ENCODE peak calls at places on chromosomes 1 and 21, in five cellular contexts. One of them, this sample, is unnamed.

GRCh38 chr1:8078176-8078671 is 52.1 kb upstream of the ERRFI1 start:
- DNase-seq in fibroblast of the aortic adventitia: peak
- DNase-seq in cardiac muscle cell: no peak
- DNase-seq in HepG2: peak
- DNase-seq in stomach: no peak
- DNase-seq in this sample: no peak

GRCh38 chr1:200153277-200154055 is 126.0 kb downstream of the NR5A2 start:
- DNase-seq in fibroblast of the aortic adventitia: no peak
- DNase-seq in cardiac muscle cell: no peak
- DNase-seq in HepG2: no peak
- DNase-seq in stomach: no peak
- DNase-seq in this sample: peak

GRCh38 chr1:208203127-208203847 is 40.9 kb downstream of the PLXNA2 start:
- DNase-seq in stomach: peak
- DNase-seq in HepG2: peak
- DNase-seq in cardiac muscle cell: no peak
- DNase-seq in fibroblast of the aortic adventitia: peak
- DNase-seq in this sample: no peak

GRCh38 chr1:2413495-2414296 is 1.3 kb upstream of the PEX10 start:
- DNase-seq in cardiac muscle cell: no peak
- DNase-seq in HepG2: peak
- DNase-seq in fibroblast of the aortic adventitia: no peak
- DNase-seq in stomach: no peak
- DNase-seq in this sample: peak

GRCh38 chr1:65260851-65261473 is 48.4 kb upstream of the DNAJC6 start:
- DNase-seq in cardiac muscle cell: no peak
- DNase-seq in HepG2: no peak
- DNase-seq in fibroblast of the aortic adventitia: no peak
- DNase-seq in stomach: no peak
- DNase-seq in this sample: peak

GRCh38 chr1:117174851-117175250 is 35.9 kb downstream of the VTCN1 start:
- DNase-seq in cardiac muscle cell: no peak
- DNase-seq in HepG2: no peak
- DNase-seq in stomach: no peak
- DNase-seq in fibroblast of the aortic adventitia: no peak
- DNase-seq in this sample: no peak

GRCh38 chr1:221306239-221306638 is 427.0 kb downstream of the HLX start:
- DNase-seq in HepG2: no peak
- DNase-seq in fibroblast of the aortic adventitia: no peak
- DNase-seq in stomach: no peak
- DNase-seq in cardiac muscle cell: no peak
- DNase-seq in this sample: no peak

GRCh38 chr1:156435551-156436318 is 64.8 kb downstream of the MEF2D start:
- DNase-seq in fibroblast of the aortic adventitia: peak
- DNase-seq in cardiac muscle cell: peak
- DNase-seq in HepG2: no peak
- DNase-seq in stomach: peak
- DNase-seq in this sample: no peak

GRCh38 chr21:21973806-21974205 is 975.6 kb downstream of the NCAM2 start:
- DNase-seq in cardiac muscle cell: peak
- DNase-seq in stomach: no peak
- DNase-seq in fibroblast of the aortic adventitia: no peak
- DNase-seq in HepG2: no peak
- DNase-seq in this sample: no peak

GRCh38 chr1:54615531-54616245 is 7.6 kb downstream of the FAM151A start:
- DNase-seq in fibroblast of the aortic adventitia: no peak
- DNase-seq in stomach: no peak
- DNase-seq in HepG2: no peak
- DNase-seq in cardiac muscle cell: no peak
- DNase-seq in this sample: no peak

GRCh38 chr1:66402194-66402593 is 131.8 kb upstream of the SGIP1 start:
- DNase-seq in stomach: no peak
- DNase-seq in cardiac muscle cell: no peak
- DNase-seq in fibroblast of the aortic adventitia: peak
- DNase-seq in HepG2: no peak
- DNase-seq in this sample: peak

GRCh38 chr21:26769613-26770188 is 75.5 kb downstream of the ADAMTS1 start:
- DNase-seq in cardiac muscle cell: peak
- DNase-seq in stomach: no peak
- DNase-seq in HepG2: no peak
- DNase-seq in fibroblast of the aortic adventitia: peak
- DNase-seq in this sample: no peak

GRCh38 chr1:116710326-116711060 is 43.0 kb upstream of the IGSF3 start:
- DNase-seq in cardiac muscle cell: no peak
- DNase-seq in stomach: no peak
- DNase-seq in HepG2: no peak
- DNase-seq in fibroblast of the aortic adventitia: peak
- DNase-seq in this sample: no peak

GRCh38 chr1:239387304-239388231 is 1.2 kb downstream of the CHRM3 start:
- DNase-seq in fibroblast of the aortic adventitia: no peak
- DNase-seq in stomach: peak
- DNase-seq in cardiac muscle cell: peak
- DNase-seq in HepG2: no peak
- DNase-seq in this sample: no peak
- H3K4me3 ChIP-seq in fibroblast of the aortic adventitia: no peak
- H3K4me3 ChIP-seq in stomach: peak
- H3K4me3 ChIP-seq in cardiac muscle cell: peak
- H3K4me3 ChIP-seq in HepG2: no peak
- H3K4me3 ChIP-seq in this sample: no peak

GRCh38 chr1:31241321-31241720 is 1.6 kb upstream of the NKAIN1 start:
- DNase-seq in cardiac muscle cell: no peak
- DNase-seq in HepG2: no peak
- DNase-seq in fibroblast of the aortic adventitia: no peak
- DNase-seq in stomach: no peak
- DNase-seq in this sample: no peak
- TF ChIP-seq CTCF in cardiac muscle cell: no peak
- TF ChIP-seq CTCF in HepG2: no peak
- TF ChIP-seq CTCF in fibroblast of the aortic adventitia: no peak
- TF ChIP-seq CTCF in stomach: no peak
- TF ChIP-seq CTCF in this sample: no peak

DNA sequence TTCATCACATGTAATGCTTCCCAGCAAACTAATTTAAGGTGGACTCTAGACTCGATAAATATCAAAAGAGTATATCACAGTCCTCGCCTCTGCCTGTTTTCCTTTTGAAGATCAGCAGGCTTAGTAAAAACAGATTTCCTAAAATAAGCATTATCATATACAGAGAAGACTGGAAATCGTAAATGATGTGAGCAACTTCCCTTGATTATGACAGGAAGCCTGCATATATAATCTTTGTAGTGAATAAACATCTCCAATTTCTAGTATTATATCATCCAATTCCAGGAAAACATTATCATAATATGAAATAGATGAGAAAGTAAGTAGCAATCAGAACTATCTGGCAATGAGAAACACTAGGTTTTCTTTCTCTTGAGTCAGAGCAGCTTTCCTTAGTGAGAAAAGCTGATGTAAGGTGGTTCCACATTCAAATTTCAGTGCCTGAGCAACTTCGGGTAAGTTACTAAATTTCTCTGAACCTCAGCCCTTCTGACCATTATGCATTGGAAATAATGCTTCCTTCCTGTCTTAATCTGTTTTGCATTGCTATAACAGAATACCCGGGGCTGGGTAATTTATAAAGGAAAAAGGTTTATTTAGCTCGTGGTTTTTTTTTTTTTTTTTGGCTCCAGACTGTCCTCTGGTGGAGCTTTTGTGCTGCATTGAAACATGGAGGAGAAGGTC is 12.6 kb upstream of the POU2F1 start:
- DNase-seq in HepG2: no peak
- DNase-seq in cardiac muscle cell: no peak
- DNase-seq in fibroblast of the aortic adventitia: no peak
- DNase-seq in stomach: no peak
- DNase-seq in this sample: no peak
- H3K4me3 ChIP-seq in HepG2: no peak
- H3K4me3 ChIP-seq in cardiac muscle cell: no peak
- H3K4me3 ChIP-seq in fibroblast of the aortic adventitia: no peak
- H3K4me3 ChIP-seq in stomach: no peak
- H3K4me3 ChIP-seq in this sample: no peak

DNA sequence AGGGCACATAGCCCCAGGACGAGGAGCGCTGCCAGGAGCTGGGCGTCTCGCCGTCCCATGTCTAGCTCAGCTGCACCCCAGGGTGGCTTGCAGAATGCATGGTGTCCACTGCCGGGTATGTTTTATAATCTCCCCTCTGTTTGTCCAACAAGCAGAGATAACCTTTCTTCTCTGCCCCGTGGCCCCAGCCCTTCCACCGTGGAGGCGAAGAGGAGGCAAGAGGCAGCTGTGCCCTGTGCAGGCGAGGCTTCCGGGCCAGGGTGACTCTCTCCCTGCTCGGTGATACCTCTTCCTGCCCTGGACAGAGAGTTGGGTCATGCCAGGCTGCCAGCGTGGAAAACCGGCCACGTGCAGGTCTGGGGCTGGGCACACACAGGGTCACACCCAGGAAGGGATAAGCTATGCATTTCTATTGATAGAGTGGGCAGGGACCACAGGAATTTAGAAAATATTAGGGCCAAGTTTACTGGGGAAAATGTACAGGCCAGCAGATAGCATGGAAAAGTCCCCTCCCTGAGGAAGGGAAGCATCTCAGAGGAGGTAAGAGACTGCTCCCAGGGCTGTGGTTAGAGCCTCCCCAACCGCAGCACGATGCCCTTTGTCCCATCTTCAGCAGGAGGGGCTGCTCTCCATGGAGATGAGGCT is at the start of gene TFF2:
- DNase-seq in cardiac muscle cell: no peak
- DNase-seq in HepG2: no peak
- DNase-seq in stomach: peak
- DNase-seq in fibroblast of the aortic adventitia: no peak
- DNase-seq in this sample: no peak
- TF ChIP-seq CTCF in cardiac muscle cell: no peak
- TF ChIP-seq CTCF in HepG2: no peak
- TF ChIP-seq CTCF in stomach: no peak
- TF ChIP-seq CTCF in fibroblast of the aortic adventitia: no peak
- TF ChIP-seq CTCF in this sample: no peak